ENCODE peak calls at places on chromosomes 12 and 14, in six cellular contexts. N is WERI-Rb-1, U is ovary, F is fibroblast of lung, J is H9, A is esophagus squamous epithelium. T is an unnamed sample.

GRCh38 chr14:90758959-90759358 is 57.3 kb downstream of the TTC7B start:
- DNase-seq in N (no peak), U (peak), F (no peak), J (no peak), A (no peak), T (no peak)

GRCh38 chr12:24996102-24996797 is 47.3 kb upstream of the BCAT1 start:
- DNase-seq in N (no peak), U (no peak), F (no peak), J (no peak), A (no peak), T (no peak)

GRCh38 chr12:9721394-9722092 is 11.4 kb downstream of the CLECL1 start:
- DNase-seq in N (no peak), U (no peak), F (peak), J (no peak), A (no peak), T (peak)

GRCh38 chr12:129911437-129912049 is 7.7 kb upstream of the TMEM132D start:
- DNase-seq in N (peak), U (no peak), F (peak), J (peak), A (no peak), T (peak)

GRCh38 chr12:112684742-112685141 is 106.8 kb upstream of the RPH3A start:
- DNase-seq in N (no peak), U (no peak), F (no peak), J (peak), A (no peak), T (no peak)

GRCh38 chr12:68482660-68483059 is 128.0 kb upstream of the RAP1B start:
- DNase-seq in N (no peak), U (no peak), F (no peak), J (no peak), A (no peak), T (no peak)

GRCh38 chr12:39329015-39329414 is 113.9 kb downstream of the KIF21A start:
- DNase-seq in N (no peak), U (no peak), F (peak), J (no peak), A (no peak), T (peak)

GRCh38 chr12:50642035-50642451 is 121.9 kb upstream of the ATF1 start:
- DNase-seq in N (no peak), U (no peak), F (peak), J (no peak), A (no peak), T (peak)

GRCh38 chr14:94028450-94028826 is 2.3 kb downstream of the OTUB2 start:
- DNase-seq in N (no peak), U (no peak), F (peak), J (no peak), A (no peak), T (peak)

GRCh38 chr12:89552376-89552775 is 26.5 kb upstream of the POC1B start:
- DNase-seq in N (no peak), U (no peak), F (peak), J (no peak), A (no peak), T (no peak)

GRCh38 chr14:89310211-89310610 is 106.8 kb downstream of the FOXN3 start:
- DNase-seq in N (no peak), U (no peak), F (no peak), J (no peak), A (no peak), T (no peak)

GRCh38 chr14:91335191-91336092 is 82.2 kb downstream of the CCDC88C start:
- DNase-seq in N (no peak), U (no peak), F (no peak), J (no peak), A (no peak), T (no peak)

GRCh38 chr12:75632452-75632851 is 121.0 kb upstream of the KRR1 start:
- DNase-seq in N (no peak), U (no peak), F (peak), J (no peak), A (no peak), T (no peak)

GRCh38 chr12:49633703-49634311 is 10.4 kb downstream of the PRPF40B start:
- DNase-seq in N (no peak), U (no peak), F (no peak), J (no peak), A (no peak), T (no peak)

GRCh38 chr14:38669027-38669426 is 413.1 kb upstream of the CLEC14A start:
- DNase-seq in N (no peak), U (no peak), F (no peak), J (no peak), A (no peak), T (no peak)

GRCh38 chr12:55745361-55746146 is 2.6 kb downstream of the GDF11 start:
- DNase-seq in N (peak), U (peak), F (no peak), J (peak), A (no peak), T (no peak)

GRCh38 chr12:104957388-104958008 is 592 bp downstream of the SLC41A2 start:
- DNase-seq in N (no peak), U (no peak), F (no peak), J (no peak), A (no peak), T (no peak)

GRCh38 chr12:6915023-6915788 is 826 bp downstream of the ENO2 start:
- DNase-seq in N (peak), U (peak), F (no peak), J (peak), A (no peak), T (no peak)

GRCh38 chr12:92784356-92784755 is 81.6 kb downstream of the PLEKHG7 start:
- DNase-seq in N (no peak), U (no peak), F (peak), J (no peak), A (no peak), T (peak)

GRCh38 chr12:91126516-91126915 is 15.2 kb upstream of the LUM start:
- DNase-seq in N (no peak), U (no peak), F (peak), J (no peak), A (no peak), T (no peak)

GRCh38 chr14:99752486-99753121 is 40.6 kb upstream of the EML1 start:
- DNase-seq in N (no peak), U (no peak), F (peak), J (no peak), A (no peak), T (peak)
- H3K27ac ChIP-seq in N (no peak), U (no peak), F (peak), J (no peak), A (peak), T (peak)

GRCh38 chr14:56549721-56550120 is 29.9 kb upstream of the TMEM260 start:
- DNase-seq in N (no peak), U (no peak), F (no peak), J (no peak), A (no peak), T (no peak)

GRCh38 chr14:56555921-56556570 is 23.6 kb upstream of the TMEM260 start:
- DNase-seq in N (no peak), U (no peak), F (peak), J (no peak), A (no peak), T (peak)

GRCh38 chr14:56552615-56553014 is 27.0 kb upstream of the TMEM260 start:
- DNase-seq in N (peak), U (no peak), F (no peak), J (peak), A (no peak), T (no peak)

GRCh38 chr14:56554301-56554700 is 25.3 kb upstream of the TMEM260 start:
- DNase-seq in N (no peak), U (no peak), F (no peak), J (no peak), A (no peak), T (no peak)
- H3K27ac ChIP-seq in N (no peak), U (no peak), F (no peak), J (no peak), A (no peak), T (no peak)

DNA sequence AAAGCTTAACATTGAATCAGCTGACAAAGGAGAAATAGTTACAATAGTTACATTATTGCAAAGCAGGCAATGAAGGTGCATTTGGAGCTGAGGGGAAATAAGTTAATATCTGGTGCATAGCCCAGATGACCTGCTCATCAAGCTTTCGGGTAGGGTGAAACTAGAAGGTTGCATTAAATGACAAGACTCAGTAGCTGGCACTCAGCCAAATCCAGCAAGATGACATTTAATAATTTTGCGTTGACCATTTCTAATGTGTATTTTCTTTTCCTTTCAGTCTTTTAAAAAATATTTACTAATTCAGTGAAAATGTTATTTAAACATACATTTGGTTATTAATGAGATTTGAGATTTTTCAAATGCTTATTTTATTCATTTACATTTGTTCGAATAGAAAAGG is 188.6 kb downstream of the SLC5A8 start:
- DNase-seq in N (no peak), U (no peak), F (no peak), J (no peak), A (no peak), T (no peak)
- H3K27ac ChIP-seq in N (no peak), U (no peak), F (peak), J (no peak), A (no peak), T (peak)

DNA sequence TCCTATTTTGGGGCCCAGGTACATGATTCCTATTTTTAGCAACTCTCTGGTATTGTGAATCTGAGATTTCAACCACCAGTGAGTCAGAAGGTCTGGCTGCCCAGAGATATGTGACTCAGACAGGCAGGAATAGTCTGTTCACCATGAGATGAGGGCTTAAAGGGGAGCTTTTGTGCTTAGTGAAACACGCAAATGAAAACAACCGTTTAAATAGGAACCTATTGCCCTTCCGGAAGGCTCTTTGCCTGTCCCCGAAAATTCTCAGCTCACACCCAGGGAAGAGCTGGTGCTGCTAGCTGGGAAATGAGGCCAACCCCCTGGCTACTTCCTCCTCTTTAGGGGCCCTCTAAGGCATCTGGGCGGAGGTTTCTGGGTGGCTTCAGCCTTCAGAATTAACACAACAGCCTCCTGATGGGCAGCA is 283.6 kb downstream of the CACNA1C start:
- DNase-seq in N (no peak), U (no peak), F (peak), J (no peak), A (no peak), T (peak)
- H3K27ac ChIP-seq in N (no peak), U (peak), F (peak), J (no peak), A (peak), T (peak)

T was measured in RWPE1.